ENCODE peak calls at places on chromosomes 16 and 17, in five cellular contexts. X is lung, O is H9, M is MM.1S, K is tibial artery. B is an unnamed sample.

GRCh38 chr17:10620823-10621222 is 36.3 kb downstream of the MYH3 start:
- DNase-seq in X (no peak), O (no peak), M (no peak), K (no peak), B (no peak)

GRCh38 chr16:86768999-86769398 is 190.7 kb downstream of the FOXL1 start:
- DNase-seq in X (no peak), O (no peak), M (no peak), K (peak; percentile 71), B (no peak)

GRCh38 chr17:56593073-56593740 is at the start of gene NOG:
- DNase-seq in X (peak; percentile 44), O (peak; percentile 73), M (peak; percentile 55), K (peak; percentile 70), B (peak; percentile 64)

GRCh38 chr16:68782198-68783174 is 45.4 kb downstream of the CDH1 start:
- DNase-seq in X (no peak), O (no peak), M (no peak), K (no peak), B (no peak)

GRCh38 chr16:59887856-59888255 is 1153.7 kb upstream of the GOT2 start:
- DNase-seq in X (no peak), O (no peak), M (no peak), K (no peak), B (no peak)

GRCh38 chr17:48878920-48879898 is 13.4 kb upstream of the ATP5MC1 start:
- DNase-seq in X (peak; percentile 53), O (peak; percentile 81), M (peak; percentile 70), K (no peak), B (no peak)

GRCh38 chr16:11989238-11990160 is 13.0 kb downstream of the SNX29 start:
- DNase-seq in X (no peak), O (no peak), M (no peak), K (no peak), B (no peak)

GRCh38 chr17:72948115-72948514 is 144.4 kb downstream of the SLC39A11 start:
- DNase-seq in X (no peak), O (no peak), M (no peak), K (no peak), B (no peak)

GRCh38 chr16:88799569-88800276 is 3.9 kb upstream of the CDT1 start:
- DNase-seq in X (no peak), O (peak; percentile 19), M (peak; percentile 63), K (peak; percentile 59), B (peak; percentile 38)

GRCh38 chr17:62857526-62857925 is 49.4 kb upstream of the MARCHF10 start:
- DNase-seq in X (no peak), O (no peak), M (no peak), K (no peak), B (no peak)

GRCh38 chr16:77683845-77684526 is 38.3 kb upstream of the NUDT7 start:
- DNase-seq in X (no peak), O (no peak), M (no peak), K (no peak), B (no peak)

GRCh38 chr17:43834106-43834505 is 1.2 kb upstream of the MPP3 start:
- DNase-seq in X (no peak), O (no peak), M (no peak), K (no peak), B (no peak)

GRCh38 chr17:17361543-17362511 is 58.7 kb downstream of the NT5M start:
- DNase-seq in X (no peak), O (peak; percentile 24), M (no peak), K (peak; percentile 51), B (peak; percentile 84)

GRCh38 chr17:77957869-77958715 is at the start of gene TNRC6C:
- DNase-seq in X (peak; percentile 100), O (peak; percentile 100), M (peak; percentile 100), K (peak; percentile 100), B (peak; percentile 100)
- TF ChIP-seq CTCF in X (no peak), O (peak; percentile 27), M (peak; percentile 8), K (no peak), B (peak; percentile 17)

GRCh38 chr17:9465216-9465921 is 110.3 kb downstream of the STX8 start:
- DNase-seq in X (no peak), O (no peak), M (no peak), K (no peak), B (no peak)
- TF ChIP-seq CTCF in X (no peak), O (no peak), M (no peak), K (no peak), B (no peak)

GRCh38 chr16:6573577-6573976 is 759.1 kb upstream of the RBFOX1 start:
- DNase-seq in X (no peak), O (peak; percentile 74), M (peak; percentile 8), K (no peak), B (peak; percentile 55)
- TF ChIP-seq CTCF in X (no peak), O (peak; percentile 60), M (no peak), K (no peak), B (no peak)

GRCh38 chr17:28520687-28521086 is 14.5 kb downstream of the FOXN1 start:
- DNase-seq in X (no peak), O (no peak), M (no peak), K (no peak), B (no peak)
- TF ChIP-seq CTCF in X (no peak), O (no peak), M (no peak), K (no peak), B (no peak)

B was measured in psoas muscle.